ENCODE peak calls at places on chromosome 13, in six cellular contexts. One of them, this sample, is unnamed.

GRCh38 chr13:28611021-28611420 is 47.9 kb upstream of the POMP start:
- DNase-seq in iris pigment epithelial cell: no peak
- DNase-seq in AG04450: no peak
- DNase-seq in GM12892: no peak
- DNase-seq in activated naive CD8-positive, alpha-beta T cell treated with anti-CD3 and anti-CD28 coated beads for 36 hours: no peak
- DNase-seq in NCI-H345: no peak
- DNase-seq in this sample: no peak

GRCh38 chr13:44131069-44131614 is 242.5 kb upstream of the SERP2 start:
- DNase-seq in GM12892: no peak
- DNase-seq in AG04450: no peak
- DNase-seq in iris pigment epithelial cell: no peak
- DNase-seq in activated naive CD8-positive, alpha-beta T cell treated with anti-CD3 and anti-CD28 coated beads for 36 hours: no peak
- DNase-seq in NCI-H345: no peak
- DNase-seq in this sample: no peak

GRCh38 chr13:37775871-37776270 is 93.7 kb downstream of the TRPC4 start:
- DNase-seq in iris pigment epithelial cell: peak; percentile 68
- DNase-seq in activated naive CD8-positive, alpha-beta T cell treated with anti-CD3 and anti-CD28 coated beads for 36 hours: no peak
- DNase-seq in AG04450: no peak
- DNase-seq in GM12892: no peak
- DNase-seq in NCI-H345: no peak
- DNase-seq in this sample: no peak

GRCh38 chr13:74423434-74423833 is 289.2 kb upstream of the KLF12 start:
- DNase-seq in activated naive CD8-positive, alpha-beta T cell treated with anti-CD3 and anti-CD28 coated beads for 36 hours: no peak
- DNase-seq in GM12892: no peak
- DNase-seq in iris pigment epithelial cell: no peak
- DNase-seq in NCI-H345: no peak
- DNase-seq in AG04450: no peak
- DNase-seq in this sample: no peak

GRCh38 chr13:98442391-98443230 is 134.3 kb downstream of the STK24 start:
- DNase-seq in NCI-H345: no peak
- DNase-seq in AG04450: no peak
- DNase-seq in GM12892: no peak
- DNase-seq in activated naive CD8-positive, alpha-beta T cell treated with anti-CD3 and anti-CD28 coated beads for 36 hours: no peak
- DNase-seq in iris pigment epithelial cell: no peak
- DNase-seq in this sample: no peak

GRCh38 chr13:74346960-74347359 is 212.8 kb upstream of the KLF12 start:
- DNase-seq in AG04450: no peak
- DNase-seq in NCI-H345: no peak
- DNase-seq in GM12892: no peak
- DNase-seq in activated naive CD8-positive, alpha-beta T cell treated with anti-CD3 and anti-CD28 coated beads for 36 hours: no peak
- DNase-seq in iris pigment epithelial cell: no peak
- DNase-seq in this sample: no peak

GRCh38 chr13:44555207-44555606 is 20.9 kb downstream of the TSC22D1 start:
- DNase-seq in GM12892: no peak
- DNase-seq in AG04450: no peak
- DNase-seq in iris pigment epithelial cell: no peak
- DNase-seq in activated naive CD8-positive, alpha-beta T cell treated with anti-CD3 and anti-CD28 coated beads for 36 hours: no peak
- DNase-seq in NCI-H345: no peak
- DNase-seq in this sample: no peak

GRCh38 chr13:30615851-30616311 is 1.8 kb upstream of the USPL1 start:
- DNase-seq in AG04450: no peak
- DNase-seq in NCI-H345: no peak
- DNase-seq in activated naive CD8-positive, alpha-beta T cell treated with anti-CD3 and anti-CD28 coated beads for 36 hours: no peak
- DNase-seq in GM12892: no peak
- DNase-seq in iris pigment epithelial cell: no peak
- DNase-seq in this sample: peak; percentile 11